ENCODE peak calls at places on chromosomes 7 and 10, in four cellular contexts. One of them, this sample, is unnamed.

GRCh38 chr10:55203319-55203718 is 402.3 kb upstream of the PCDH15 start:
- DNase-seq in HFF-Myc: no peak
- DNase-seq in neural crest cell: no peak
- DNase-seq in hepatocyte: no peak
- DNase-seq in this sample: no peak

GRCh38 chr10:123613346-123613850 is 52.8 kb upstream of the GPR26 start:
- DNase-seq in HFF-Myc: no peak
- DNase-seq in neural crest cell: no peak
- DNase-seq in hepatocyte: no peak
- DNase-seq in this sample: no peak

GRCh38 chr7:8197994-8198698 is 63.8 kb downstream of the ICA1 start:
- DNase-seq in HFF-Myc: no peak
- DNase-seq in neural crest cell: no peak
- DNase-seq in hepatocyte: no peak
- DNase-seq in this sample: no peak

GRCh38 chr10:73043766-73044377 is 52.8 kb downstream of the P4HA1 start:
- DNase-seq in HFF-Myc: no peak
- DNase-seq in neural crest cell: no peak
- DNase-seq in hepatocyte: no peak
- DNase-seq in this sample: no peak

GRCh38 chr7:34339061-34339526 is 318.9 kb upstream of the NPSR1 start:
- DNase-seq in HFF-Myc: no peak
- DNase-seq in neural crest cell: no peak
- DNase-seq in hepatocyte: peak
- DNase-seq in this sample: no peak

GRCh38 chr10:119309423-119309770 is 102.0 kb downstream of the GRK5 start:
- DNase-seq in HFF-Myc: no peak
- DNase-seq in neural crest cell: no peak
- DNase-seq in hepatocyte: no peak
- DNase-seq in this sample: no peak

GRCh38 chr10:130463876-130464360 is 327.7 kb downstream of the GLRX3 start:
- DNase-seq in HFF-Myc: no peak
- DNase-seq in neural crest cell: no peak
- DNase-seq in hepatocyte: no peak
- DNase-seq in this sample: no peak

GRCh38 chr7:70678621-70679251 is 453.2 kb upstream of the GALNT17 start:
- DNase-seq in HFF-Myc: no peak
- DNase-seq in neural crest cell: no peak
- DNase-seq in hepatocyte: no peak
- DNase-seq in this sample: no peak

GRCh38 chr7:155315977-155316376 is 18.3 kb downstream of the INSIG1 start:
- DNase-seq in HFF-Myc: no peak
- DNase-seq in neural crest cell: no peak
- DNase-seq in hepatocyte: no peak
- DNase-seq in this sample: no peak

GRCh38 chr10:77228559-77228958 is 409.0 kb downstream of the KCNMA1 start:
- DNase-seq in HFF-Myc: no peak
- DNase-seq in neural crest cell: no peak
- DNase-seq in hepatocyte: no peak
- DNase-seq in this sample: no peak

GRCh38 chr7:149825567-149826343 is 12.4 kb upstream of the ZNF862 start:
- DNase-seq in HFF-Myc: no peak
- DNase-seq in neural crest cell: no peak
- DNase-seq in hepatocyte: no peak
- DNase-seq in this sample: no peak

GRCh38 chr10:102395677-102396197 is at the start of gene NFKB2:
- DNase-seq in HFF-Myc: peak
- DNase-seq in neural crest cell: no peak
- DNase-seq in hepatocyte: peak
- DNase-seq in this sample: no peak

GRCh38 chr7:3162286-3162685 is 118.6 kb upstream of the CARD11 start:
- DNase-seq in HFF-Myc: no peak
- DNase-seq in neural crest cell: no peak
- DNase-seq in hepatocyte: no peak
- DNase-seq in this sample: no peak

GRCh38 chr10:71176661-71177060 is 35.7 kb upstream of the UNC5B start:
- DNase-seq in HFF-Myc: no peak
- DNase-seq in neural crest cell: no peak
- DNase-seq in hepatocyte: no peak
- DNase-seq in this sample: no peak

GRCh38 chr7:157483515-157483914 is 146.7 kb downstream of the DNAJB6 start:
- DNase-seq in HFF-Myc: no peak
- DNase-seq in neural crest cell: no peak
- DNase-seq in hepatocyte: no peak
- DNase-seq in this sample: no peak

GRCh38 chr7:11466517-11467105 is 365.4 kb downstream of the THSD7A start:
- DNase-seq in HFF-Myc: no peak
- DNase-seq in neural crest cell: no peak
- DNase-seq in hepatocyte: no peak
- DNase-seq in this sample: no peak

GRCh38 chr10:78920011-78920410 is 148.8 kb upstream of the ZMIZ1 start:
- DNase-seq in HFF-Myc: no peak
- DNase-seq in neural crest cell: no peak
- DNase-seq in hepatocyte: no peak
- DNase-seq in this sample: no peak

GRCh38 chr10:78338717-78339116 is 305.1 kb downstream of the RPS24 start:
- DNase-seq in HFF-Myc: no peak
- DNase-seq in neural crest cell: no peak
- DNase-seq in hepatocyte: no peak
- DNase-seq in this sample: no peak

DNA sequence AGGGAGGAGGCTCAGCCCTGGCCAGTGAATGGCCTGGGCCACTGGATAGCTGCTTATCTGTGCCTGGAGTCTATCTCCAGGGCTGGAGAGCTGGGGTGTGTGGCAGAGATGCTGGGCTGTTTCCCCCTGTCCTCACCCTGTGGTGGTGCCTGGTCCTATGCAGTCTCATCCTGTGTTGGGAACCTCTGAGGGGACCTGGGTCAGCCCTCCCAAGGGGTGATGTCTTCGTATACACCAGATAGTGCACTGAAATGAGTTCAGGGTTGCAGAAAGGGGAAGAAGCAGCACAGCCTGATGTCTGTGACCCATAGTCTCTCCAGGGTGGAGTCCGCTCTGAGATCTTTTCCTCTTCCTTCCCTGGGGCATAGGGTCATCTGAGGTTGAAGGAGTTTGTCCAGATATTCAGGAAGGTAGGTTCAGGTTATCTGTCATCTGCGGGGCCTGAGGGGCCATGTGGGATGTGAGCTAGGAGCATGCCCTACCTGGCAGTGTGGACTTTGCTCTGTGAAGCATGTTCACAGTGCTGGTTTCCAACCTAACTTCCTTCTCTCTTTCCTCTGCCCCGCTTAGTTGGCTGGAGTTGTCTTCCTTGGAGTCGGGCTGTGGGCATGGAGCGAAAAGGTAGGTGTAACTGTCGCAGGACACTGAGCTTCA is 33.4 kb upstream of the SH2D4B start:
- DNase-seq in HFF-Myc: no peak
- DNase-seq in neural crest cell: no peak
- DNase-seq in hepatocyte: peak
- DNase-seq in this sample: no peak
- TF ChIP-seq CTCF in HFF-Myc: no peak
- TF ChIP-seq CTCF in neural crest cell: no peak
- TF ChIP-seq CTCF in hepatocyte: no peak
- TF ChIP-seq CTCF in this sample: no peak

DNA sequence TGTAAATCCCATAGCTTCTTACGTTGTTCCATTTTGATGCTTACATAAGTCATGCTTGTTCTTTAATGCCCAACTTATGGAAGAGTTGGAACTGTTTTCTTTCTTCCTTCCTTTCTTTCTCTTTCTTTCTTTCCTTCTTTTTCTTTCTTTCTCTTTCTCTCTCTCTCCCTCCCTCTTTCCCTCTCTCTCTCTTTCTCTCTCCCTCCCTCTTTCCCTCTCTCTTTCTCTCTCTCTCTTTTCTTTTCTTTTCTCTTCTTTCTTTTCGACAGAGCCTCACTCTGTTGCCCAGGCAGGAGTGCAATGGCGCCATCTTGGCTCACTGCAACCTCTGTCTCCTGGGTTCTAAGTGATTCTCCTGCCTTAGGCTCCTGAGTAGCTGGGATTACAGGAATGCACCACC is 18.9 kb downstream of the FAM131B start:
- DNase-seq in HFF-Myc: no peak
- DNase-seq in neural crest cell: no peak
- DNase-seq in hepatocyte: no peak
- DNase-seq in this sample: no peak
- TF ChIP-seq CTCF in HFF-Myc: no peak
- TF ChIP-seq CTCF in neural crest cell: no peak
- TF ChIP-seq CTCF in hepatocyte: no peak
- TF ChIP-seq CTCF in this sample: no peak

GRCh38 chr7:120856621-120857352 is 1.2 kb downstream of the TSPAN12 start:
- DNase-seq in HFF-Myc: no peak
- DNase-seq in neural crest cell: peak
- DNase-seq in hepatocyte: peak
- DNase-seq in this sample: peak
- TF ChIP-seq CTCF in HFF-Myc: no peak
- TF ChIP-seq CTCF in neural crest cell: no peak
- TF ChIP-seq CTCF in hepatocyte: no peak
- TF ChIP-seq CTCF in this sample: no peak

DNA sequence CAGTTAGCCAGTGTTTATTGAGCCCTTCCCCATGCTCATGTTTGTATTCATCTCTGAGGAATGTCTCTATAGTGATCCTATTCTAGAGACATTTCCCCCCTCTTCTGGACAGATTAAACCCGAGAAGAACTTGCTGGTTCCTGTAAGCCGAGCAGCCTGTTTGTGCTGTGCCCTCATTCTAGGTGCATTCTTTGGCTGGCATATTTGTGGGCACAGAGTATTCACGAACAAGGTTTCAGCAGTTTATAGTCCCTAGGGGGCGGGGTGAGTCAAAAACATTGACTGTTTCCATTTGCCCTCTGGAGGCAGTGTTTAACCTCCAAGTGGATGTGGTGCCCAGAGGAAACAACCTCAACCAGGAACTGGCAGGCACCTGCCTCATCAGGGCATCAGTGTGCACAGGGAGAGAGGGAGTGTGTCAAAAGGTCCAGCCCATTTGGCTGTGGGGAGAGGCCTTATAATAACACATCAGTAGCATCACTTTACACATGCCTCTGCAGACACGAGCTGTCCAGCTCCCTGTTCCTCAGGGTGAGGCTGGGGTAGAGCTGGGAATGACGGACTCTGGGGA is 273.3 kb upstream of the LRGUK start:
- DNase-seq in HFF-Myc: peak
- DNase-seq in neural crest cell: no peak
- DNase-seq in hepatocyte: peak
- DNase-seq in this sample: no peak
- TF ChIP-seq CTCF in HFF-Myc: peak
- TF ChIP-seq CTCF in neural crest cell: peak
- TF ChIP-seq CTCF in hepatocyte: peak
- TF ChIP-seq CTCF in this sample: no peak

GRCh38 chr7:127347567-127348246 is 44.8 kb downstream of the ZNF800 start:
- DNase-seq in HFF-Myc: no peak
- DNase-seq in neural crest cell: peak
- DNase-seq in hepatocyte: peak
- DNase-seq in this sample: peak
- TF ChIP-seq CTCF in HFF-Myc: no peak
- TF ChIP-seq CTCF in neural crest cell: peak
- TF ChIP-seq CTCF in hepatocyte: peak
- TF ChIP-seq CTCF in this sample: no peak

GRCh38 chr10:92181575-92181974 is 109.3 kb downstream of the CPEB3 start:
- DNase-seq in HFF-Myc: peak
- DNase-seq in neural crest cell: no peak
- DNase-seq in hepatocyte: peak
- DNase-seq in this sample: no peak
- TF ChIP-seq CTCF in HFF-Myc: peak
- TF ChIP-seq CTCF in neural crest cell: peak
- TF ChIP-seq CTCF in hepatocyte: peak
- TF ChIP-seq CTCF in this sample: no peak

DNA sequence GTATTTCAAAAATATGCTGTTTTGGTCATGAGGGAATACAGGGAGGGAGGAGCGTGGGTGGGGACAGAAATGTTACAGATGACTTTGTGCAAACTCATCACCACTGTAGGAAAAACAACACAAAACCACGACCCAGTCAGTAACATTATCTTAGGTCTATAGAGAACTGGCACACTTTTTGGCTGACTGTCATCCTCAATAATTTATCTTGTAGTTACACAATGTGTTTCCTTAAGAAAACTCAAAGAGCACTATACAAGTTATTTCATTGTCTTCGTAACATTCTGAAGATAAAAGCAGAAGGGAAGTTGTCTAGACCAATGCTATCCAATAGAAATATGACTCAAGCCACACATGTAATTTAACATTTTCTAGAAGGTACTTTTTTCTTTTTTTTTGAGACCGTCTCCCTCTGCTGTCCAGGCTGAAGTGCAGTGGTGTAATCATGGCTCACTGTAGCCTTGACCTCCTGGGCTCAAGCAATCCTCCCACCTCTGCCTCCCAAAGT is 16.9 kb upstream of the CDK14 start:
- DNase-seq in HFF-Myc: no peak
- DNase-seq in neural crest cell: no peak
- DNase-seq in hepatocyte: peak
- DNase-seq in this sample: no peak
- TF ChIP-seq CTCF in HFF-Myc: no peak
- TF ChIP-seq CTCF in neural crest cell: no peak
- TF ChIP-seq CTCF in hepatocyte: no peak
- TF ChIP-seq CTCF in this sample: no peak

DNA sequence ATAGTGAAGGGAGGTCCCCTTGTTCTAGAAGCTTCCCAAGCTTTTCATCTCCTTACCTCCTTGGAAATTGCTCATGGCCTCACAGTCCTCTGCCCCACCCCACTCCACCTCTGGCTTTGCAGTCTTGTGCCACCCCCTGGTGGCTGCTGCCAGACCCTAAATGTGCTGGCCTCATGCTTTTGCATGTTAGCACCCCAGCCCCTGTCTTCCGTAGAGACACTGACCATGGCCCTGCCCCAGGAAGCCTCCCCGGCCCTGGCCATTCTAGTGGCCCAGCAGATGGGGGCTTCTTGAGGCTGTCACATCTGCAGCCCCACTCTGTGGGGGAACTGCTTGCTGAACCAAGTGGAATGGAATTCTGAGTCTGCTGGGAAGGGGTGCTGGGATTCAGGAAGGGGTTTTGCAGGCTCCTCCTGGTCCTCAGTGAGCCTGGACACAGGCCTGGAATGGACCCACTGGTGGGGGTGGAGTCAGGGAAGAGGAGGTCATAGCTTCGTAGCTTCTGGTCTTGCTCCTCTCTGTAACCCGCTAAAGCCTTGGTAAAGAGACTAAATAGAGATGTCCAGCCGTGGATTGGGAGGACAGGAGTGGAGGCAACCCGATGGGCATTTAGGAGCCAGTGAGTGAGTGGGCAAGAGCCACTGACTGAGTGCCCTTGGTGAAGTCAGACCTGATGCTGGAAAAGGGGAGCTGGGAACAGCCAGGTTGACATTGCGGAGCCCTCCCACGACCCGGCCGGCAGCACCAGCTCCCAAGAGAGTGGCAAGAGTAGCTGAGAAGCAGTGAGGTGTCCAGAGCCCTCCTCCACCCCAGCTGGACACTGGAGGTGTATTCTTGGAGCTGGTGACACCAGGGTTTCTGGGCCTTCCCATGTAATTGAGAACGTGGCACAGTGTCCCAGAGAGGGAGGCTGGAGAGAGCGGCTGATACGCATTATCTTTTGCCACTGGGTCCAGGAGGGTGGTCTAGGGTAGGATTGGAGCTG is 20.9 kb downstream of the RAMP3 start:
- DNase-seq in HFF-Myc: no peak
- DNase-seq in neural crest cell: no peak
- DNase-seq in hepatocyte: no peak
- DNase-seq in this sample: no peak
- TF ChIP-seq CTCF in HFF-Myc: peak
- TF ChIP-seq CTCF in neural crest cell: no peak
- TF ChIP-seq CTCF in hepatocyte: no peak
- TF ChIP-seq CTCF in this sample: no peak

GRCh38 chr10:114220281-114220680 is 18.8 kb upstream of the VWA2 start:
- DNase-seq in HFF-Myc: no peak
- DNase-seq in neural crest cell: no peak
- DNase-seq in hepatocyte: no peak
- DNase-seq in this sample: no peak
- TF ChIP-seq CTCF in HFF-Myc: no peak
- TF ChIP-seq CTCF in neural crest cell: no peak
- TF ChIP-seq CTCF in hepatocyte: no peak
- TF ChIP-seq CTCF in this sample: no peak